ENCODE peak calls at places on chromosomes 4 and X, in nine cellular contexts. One of them, this sample, is unnamed.

GRCh38 chr4:141329174-141329569 is 108.5 kb downstream of the ZNF330 start:
- DNase-seq in NCI-H345: no peak
- DNase-seq in stimulated activated CD8-positive, alpha-beta memory T cell treated with anti-CD3 and anti-CD28 coated beads, Interleukin-4, amount 100 ng/mL, for 24 hours: no peak
- DNase-seq in occipital lobe: no peak
- DNase-seq in G401: no peak
- DNase-seq in NCI-H2081 treated with DMSO at 0.1 percent for 48 hours: no peak
- DNase-seq in stromal cell of bone marrow: peak; percentile 54
- DNase-seq in NT2/D1: no peak
- DNase-seq in CD4-positive, alpha-beta T cell: no peak
- DNase-seq in this sample: no peak

GRCh38 chr4:61545902-61546498 is 345.9 kb downstream of the ADGRL3 start:
- DNase-seq in NCI-H345: no peak
- DNase-seq in stimulated activated CD8-positive, alpha-beta memory T cell treated with anti-CD3 and anti-CD28 coated beads, Interleukin-4, amount 100 ng/mL, for 24 hours: no peak
- DNase-seq in occipital lobe: no peak
- DNase-seq in G401: no peak
- DNase-seq in NCI-H2081 treated with DMSO at 0.1 percent for 48 hours: no peak
- DNase-seq in stromal cell of bone marrow: no peak
- DNase-seq in NT2/D1: no peak
- DNase-seq in CD4-positive, alpha-beta T cell: no peak
- DNase-seq in this sample: no peak

GRCh38 chr4:2794707-2795557 is 2.0 kb downstream of the SH3BP2 start:
- DNase-seq in NCI-H345: no peak
- DNase-seq in stimulated activated CD8-positive, alpha-beta memory T cell treated with anti-CD3 and anti-CD28 coated beads, Interleukin-4, amount 100 ng/mL, for 24 hours: no peak
- DNase-seq in occipital lobe: no peak
- DNase-seq in G401: no peak
- DNase-seq in NCI-H2081 treated with DMSO at 0.1 percent for 48 hours: no peak
- DNase-seq in stromal cell of bone marrow: peak; percentile 40
- DNase-seq in NT2/D1: no peak
- DNase-seq in CD4-positive, alpha-beta T cell: no peak
- DNase-seq in this sample: no peak

GRCh38 chr4:105274504-105274903 is 127.8 kb downstream of the TET2 start:
- DNase-seq in NCI-H345: no peak
- DNase-seq in stimulated activated CD8-positive, alpha-beta memory T cell treated with anti-CD3 and anti-CD28 coated beads, Interleukin-4, amount 100 ng/mL, for 24 hours: no peak
- DNase-seq in occipital lobe: no peak
- DNase-seq in G401: no peak
- DNase-seq in NCI-H2081 treated with DMSO at 0.1 percent for 48 hours: no peak
- DNase-seq in stromal cell of bone marrow: no peak
- DNase-seq in NT2/D1: no peak
- DNase-seq in CD4-positive, alpha-beta T cell: no peak
- DNase-seq in this sample: no peak

GRCh38 chr4:110119347-110119746 is 79.1 kb downstream of the ELOVL6 start:
- DNase-seq in NCI-H345: no peak
- DNase-seq in stimulated activated CD8-positive, alpha-beta memory T cell treated with anti-CD3 and anti-CD28 coated beads, Interleukin-4, amount 100 ng/mL, for 24 hours: no peak
- DNase-seq in occipital lobe: no peak
- DNase-seq in G401: no peak
- DNase-seq in NCI-H2081 treated with DMSO at 0.1 percent for 48 hours: no peak
- DNase-seq in stromal cell of bone marrow: no peak
- DNase-seq in NT2/D1: no peak
- DNase-seq in CD4-positive, alpha-beta T cell: no peak
- DNase-seq in this sample: no peak

GRCh38 chr4:3284734-3285557 is 7.9 kb upstream of the RGS12 start:
- DNase-seq in NCI-H345: no peak
- DNase-seq in stimulated activated CD8-positive, alpha-beta memory T cell treated with anti-CD3 and anti-CD28 coated beads, Interleukin-4, amount 100 ng/mL, for 24 hours: no peak
- DNase-seq in occipital lobe: no peak
- DNase-seq in G401: no peak
- DNase-seq in NCI-H2081 treated with DMSO at 0.1 percent for 48 hours: no peak
- DNase-seq in stromal cell of bone marrow: no peak
- DNase-seq in NT2/D1: no peak
- DNase-seq in CD4-positive, alpha-beta T cell: no peak
- DNase-seq in this sample: no peak

GRCh38 chr4:189804884-189805283 is 135.8 kb upstream of the FRG1 start:
- DNase-seq in NCI-H345: no peak
- DNase-seq in stimulated activated CD8-positive, alpha-beta memory T cell treated with anti-CD3 and anti-CD28 coated beads, Interleukin-4, amount 100 ng/mL, for 24 hours: no peak
- DNase-seq in occipital lobe: no peak
- DNase-seq in G401: no peak
- DNase-seq in NCI-H2081 treated with DMSO at 0.1 percent for 48 hours: no peak
- DNase-seq in stromal cell of bone marrow: no peak
- DNase-seq in NT2/D1: no peak
- DNase-seq in CD4-positive, alpha-beta T cell: no peak
- DNase-seq in this sample: no peak

GRCh38 chr4:73606465-73606974 is 13.7 kb downstream of the RASSF6 start:
- DNase-seq in NCI-H345: peak; percentile 69
- DNase-seq in stimulated activated CD8-positive, alpha-beta memory T cell treated with anti-CD3 and anti-CD28 coated beads, Interleukin-4, amount 100 ng/mL, for 24 hours: no peak
- DNase-seq in occipital lobe: no peak
- DNase-seq in G401: no peak
- DNase-seq in NCI-H2081 treated with DMSO at 0.1 percent for 48 hours: peak; percentile 49
- DNase-seq in stromal cell of bone marrow: no peak
- DNase-seq in NT2/D1: no peak
- DNase-seq in CD4-positive, alpha-beta T cell: no peak
- DNase-seq in this sample: no peak

GRCh38 chrX:19479458-19479857 is 35.9 kb downstream of the MAP3K15 start:
- DNase-seq in NCI-H345: no peak
- DNase-seq in stimulated activated CD8-positive, alpha-beta memory T cell treated with anti-CD3 and anti-CD28 coated beads, Interleukin-4, amount 100 ng/mL, for 24 hours: no peak
- DNase-seq in occipital lobe: no peak
- DNase-seq in G401: no peak
- DNase-seq in NCI-H2081 treated with DMSO at 0.1 percent for 48 hours: no peak
- DNase-seq in stromal cell of bone marrow: no peak
- DNase-seq in NT2/D1: no peak
- DNase-seq in CD4-positive, alpha-beta T cell: no peak
- DNase-seq in this sample: no peak

GRCh38 chrX:19005909-19006308 is 22.0 kb upstream of the PHKA2 start:
- DNase-seq in NCI-H345: peak; percentile 3
- DNase-seq in stimulated activated CD8-positive, alpha-beta memory T cell treated with anti-CD3 and anti-CD28 coated beads, Interleukin-4, amount 100 ng/mL, for 24 hours: no peak
- DNase-seq in occipital lobe: no peak
- DNase-seq in G401: no peak
- DNase-seq in NCI-H2081 treated with DMSO at 0.1 percent for 48 hours: no peak
- DNase-seq in stromal cell of bone marrow: no peak
- DNase-seq in NT2/D1: no peak
- DNase-seq in CD4-positive, alpha-beta T cell: no peak
- DNase-seq in this sample: no peak

GRCh38 chr4:152258804-152259708 is 276.8 kb downstream of the FBXW7 start:
- DNase-seq in NCI-H345: no peak
- DNase-seq in stimulated activated CD8-positive, alpha-beta memory T cell treated with anti-CD3 and anti-CD28 coated beads, Interleukin-4, amount 100 ng/mL, for 24 hours: no peak
- DNase-seq in occipital lobe: no peak
- DNase-seq in G401: no peak
- DNase-seq in NCI-H2081 treated with DMSO at 0.1 percent for 48 hours: no peak
- DNase-seq in stromal cell of bone marrow: peak; percentile 84
- DNase-seq in NT2/D1: no peak
- DNase-seq in CD4-positive, alpha-beta T cell: no peak
- DNase-seq in this sample: no peak

GRCh38 chrX:120647127-120647526 is 17.3 kb upstream of the C1GALT1C1 start:
- DNase-seq in NCI-H345: no peak
- DNase-seq in stimulated activated CD8-positive, alpha-beta memory T cell treated with anti-CD3 and anti-CD28 coated beads, Interleukin-4, amount 100 ng/mL, for 24 hours: no peak
- DNase-seq in occipital lobe: no peak
- DNase-seq in G401: no peak
- DNase-seq in NCI-H2081 treated with DMSO at 0.1 percent for 48 hours: no peak
- DNase-seq in stromal cell of bone marrow: no peak
- DNase-seq in NT2/D1: no peak
- DNase-seq in CD4-positive, alpha-beta T cell: no peak
- DNase-seq in this sample: no peak

GRCh38 chr4:90357117-90357710 is 230.0 kb downstream of the CCSER1 start:
- DNase-seq in NCI-H345: peak; percentile 0
- DNase-seq in stimulated activated CD8-positive, alpha-beta memory T cell treated with anti-CD3 and anti-CD28 coated beads, Interleukin-4, amount 100 ng/mL, for 24 hours: no peak
- DNase-seq in occipital lobe: no peak
- DNase-seq in G401: peak; percentile 62
- DNase-seq in NCI-H2081 treated with DMSO at 0.1 percent for 48 hours: no peak
- DNase-seq in stromal cell of bone marrow: peak; percentile 52
- DNase-seq in NT2/D1: peak; percentile 36
- DNase-seq in CD4-positive, alpha-beta T cell: no peak
- DNase-seq in this sample: no peak

GRCh38 chr4:94504545-94504944 is 52.8 kb downstream of the PDLIM5 start:
- DNase-seq in NCI-H345: no peak
- DNase-seq in stimulated activated CD8-positive, alpha-beta memory T cell treated with anti-CD3 and anti-CD28 coated beads, Interleukin-4, amount 100 ng/mL, for 24 hours: no peak
- DNase-seq in occipital lobe: no peak
- DNase-seq in G401: no peak
- DNase-seq in NCI-H2081 treated with DMSO at 0.1 percent for 48 hours: no peak
- DNase-seq in stromal cell of bone marrow: no peak
- DNase-seq in NT2/D1: no peak
- DNase-seq in CD4-positive, alpha-beta T cell: no peak
- DNase-seq in this sample: no peak

GRCh38 chr4:188986271-188986689 is 847.0 kb downstream of the TRIML1 start:
- DNase-seq in NCI-H345: peak; percentile 17
- DNase-seq in stimulated activated CD8-positive, alpha-beta memory T cell treated with anti-CD3 and anti-CD28 coated beads, Interleukin-4, amount 100 ng/mL, for 24 hours: no peak
- DNase-seq in occipital lobe: no peak
- DNase-seq in G401: no peak
- DNase-seq in NCI-H2081 treated with DMSO at 0.1 percent for 48 hours: peak; percentile 74
- DNase-seq in stromal cell of bone marrow: peak; percentile 25
- DNase-seq in NT2/D1: no peak
- DNase-seq in CD4-positive, alpha-beta T cell: no peak
- DNase-seq in this sample: no peak

GRCh38 chr4:169604131-169604900 is 8.1 kb downstream of the NEK1 start:
- DNase-seq in NCI-H345: no peak
- DNase-seq in stimulated activated CD8-positive, alpha-beta memory T cell treated with anti-CD3 and anti-CD28 coated beads, Interleukin-4, amount 100 ng/mL, for 24 hours: no peak
- DNase-seq in occipital lobe: no peak
- DNase-seq in G401: no peak
- DNase-seq in NCI-H2081 treated with DMSO at 0.1 percent for 48 hours: no peak
- DNase-seq in stromal cell of bone marrow: peak; percentile 66
- DNase-seq in NT2/D1: no peak
- DNase-seq in CD4-positive, alpha-beta T cell: no peak
- DNase-seq in this sample: no peak

GRCh38 chr4:75172551-75172950 is 239.6 kb downstream of the PARM1 start:
- DNase-seq in NCI-H345: no peak
- DNase-seq in stimulated activated CD8-positive, alpha-beta memory T cell treated with anti-CD3 and anti-CD28 coated beads, Interleukin-4, amount 100 ng/mL, for 24 hours: no peak
- DNase-seq in occipital lobe: no peak
- DNase-seq in G401: no peak
- DNase-seq in NCI-H2081 treated with DMSO at 0.1 percent for 48 hours: no peak
- DNase-seq in stromal cell of bone marrow: no peak
- DNase-seq in NT2/D1: no peak
- DNase-seq in CD4-positive, alpha-beta T cell: no peak
- DNase-seq in this sample: peak; percentile 50

GRCh38 chrX:18938710-18939109 is 45.2 kb downstream of the PHKA2 start:
- DNase-seq in NCI-H345: no peak
- DNase-seq in stimulated activated CD8-positive, alpha-beta memory T cell treated with anti-CD3 and anti-CD28 coated beads, Interleukin-4, amount 100 ng/mL, for 24 hours: no peak
- DNase-seq in occipital lobe: no peak
- DNase-seq in G401: peak; percentile 13
- DNase-seq in NCI-H2081 treated with DMSO at 0.1 percent for 48 hours: no peak
- DNase-seq in stromal cell of bone marrow: no peak
- DNase-seq in NT2/D1: no peak
- DNase-seq in CD4-positive, alpha-beta T cell: no peak
- DNase-seq in this sample: no peak